ENCODE peak calls at places on chromosomes 2 and 18, in seven cellular contexts. O is astrocyte of the cerebellum; E is T-helper 2 cell treated with Interferon-gamma antibody and Interleukin-4, amounts not matched to agents 5 μg/mL and 100 μg/mL, for 36 hours; Z is stimulated activated CD4-positive, alpha-beta T cell treated with anti-CD3 and anti-CD28 coated beads, Interleukin-1b, Interleukin-23, amount 100 ng/mL, for 24 hours; T is caudate nucleus; K is GM13976; Y is activated CD8-positive, alpha-beta memory T cell treated with anti-CD3 and anti-CD28 coated beads, Interleukin-2, amount 50 U/mL, for 48 hours. U is an unnamed sample.

GRCh38 chr18:3441290-3441689 is 8.7 kb upstream of the TGIF1 start:
- DNase-seq in O (no peak), E (no peak), Z (no peak), T (peak; percentile 33), K (no peak), Y (no peak), U (no peak)

GRCh38 chr2:177666408-177666807 is 273.8 kb downstream of the AGPS start:
- DNase-seq in O (no peak), E (no peak), Z (no peak), T (no peak), K (no peak), Y (no peak), U (no peak)

GRCh38 chr2:225122007-225122406 is 79.7 kb upstream of the DOCK10 start:
- DNase-seq in O (no peak), E (no peak), Z (no peak), T (no peak), K (no peak), Y (no peak), U (no peak)

GRCh38 chr2:155815851-155816250 is 516.7 kb downstream of the NR4A2 start:
- DNase-seq in O (no peak), E (no peak), Z (no peak), T (no peak), K (peak; percentile 11), Y (no peak), U (no peak)

GRCh38 chr2:60531638-60532216 is 21.7 kb downstream of the BCL11A start:
- DNase-seq in O (no peak), E (no peak), Z (no peak), T (no peak), K (no peak), Y (no peak), U (no peak)

GRCh38 chr2:231204146-231204545 is 5.7 kb downstream of the ARMC9 start:
- DNase-seq in O (no peak), E (no peak), Z (no peak), T (no peak), K (no peak), Y (no peak), U (no peak)

GRCh38 chr2:7845332-7845731 is 836.5 kb upstream of the ID2 start:
- DNase-seq in O (peak; percentile 41), E (no peak), Z (no peak), T (no peak), K (no peak), Y (no peak), U (no peak)

GRCh38 chr2:148660999-148661398 is 16.4 kb downstream of the EPC2 start:
- DNase-seq in O (no peak), E (no peak), Z (no peak), T (no peak), K (no peak), Y (no peak), U (no peak)

GRCh38 chr2:65299246-65299645 is 71.6 kb downstream of the ACTR2 start:
- DNase-seq in O (no peak), E (peak; percentile 82), Z (peak; percentile 26), T (no peak), K (no peak), Y (peak; percentile 78), U (no peak)

GRCh38 chr2:177343773-177344172 is 48.8 kb upstream of the AGPS start:
- DNase-seq in O (no peak), E (no peak), Z (no peak), T (no peak), K (no peak), Y (no peak), U (no peak)

GRCh38 chr2:33333433-33333832 is 143.0 kb upstream of the RASGRP3 start:
- DNase-seq in O (no peak), E (no peak), Z (no peak), T (no peak), K (no peak), Y (no peak), U (no peak)

GRCh38 chr2:225995788-225996476 is 596.4 kb downstream of the NYAP2 start:
- DNase-seq in O (no peak), E (no peak), Z (no peak), T (no peak), K (no peak), Y (no peak), U (no peak)

GRCh38 chr2:43224131-43224570 is 2.3 kb downstream of the ZFP36L2 start:
- DNase-seq in O (no peak), E (peak; percentile 65), Z (peak; percentile 21), T (no peak), K (peak; percentile 67), Y (peak; percentile 84), U (peak; percentile 73)

GRCh38 chr18:56433919-56434318 is 204.5 kb downstream of the TXNL1 start:
- DNase-seq in O (no peak), E (no peak), Z (no peak), T (no peak), K (no peak), Y (no peak), U (no peak)

GRCh38 chr2:160062283-160063005 is at the start of gene PLA2R1:
- DNase-seq in O (no peak), E (no peak), Z (no peak), T (no peak), K (no peak), Y (no peak), U (peak; percentile 9)

GRCh38 chr2:8551622-8552074 is 130.2 kb upstream of the ID2 start:
- DNase-seq in O (no peak), E (no peak), Z (no peak), T (no peak), K (peak; percentile 66), Y (peak; percentile 59), U (no peak)

GRCh38 chr2:59882822-59883221 is 670.6 kb downstream of the BCL11A start:
- DNase-seq in O (no peak), E (no peak), Z (no peak), T (no peak), K (no peak), Y (no peak), U (no peak)

GRCh38 chr2:3470856-3471737 is 48.2 kb downstream of the ADI1 start:
- DNase-seq in O (no peak), E (no peak), Z (no peak), T (no peak), K (no peak), Y (no peak), U (no peak)